ENCODE peak calls at places on chromosome 3, in four cellular contexts. O is KG1, B is naive B cell, Z is H1. V is an unnamed sample.

GRCh38 chr3:64163755-64164148 is 61.5 kb downstream of the PRICKLE2 start:
- DNase-seq in B (no peak), Z (no peak), O (no peak), V (no peak)

GRCh38 chr3:150255416-150255815 is 152.7 kb upstream of the TSC22D2 start:
- DNase-seq in Z (no peak), O (no peak), B (no peak), V (no peak)

GRCh38 chr3:187951452-187952190 is 202.3 kb upstream of the LPP start:
- DNase-seq in Z (no peak), B (no peak), O (peak), V (no peak)

GRCh38 chr3:171185359-171185758 is 158.8 kb upstream of the SLC2A2 start:
- DNase-seq in O (no peak), Z (no peak), B (no peak), V (no peak)

GRCh38 chr3:31754575-31755278 is 222.0 kb downstream of the STT3B start:
- DNase-seq in O (no peak), Z (no peak), B (no peak), V (no peak)

GRCh38 chr3:5138214-5138981 is 16.3 kb downstream of the ARL8B start:
- DNase-seq in Z (no peak), B (no peak), O (no peak), V (no peak)

GRCh38 chr3:46857485-46858341 is 5.5 kb downstream of the MYL3 start:
- DNase-seq in B (no peak), O (no peak), Z (no peak), V (no peak)

GRCh38 chr3:185175370-185175987 is 22.6 kb upstream of the C3orf70 start:
- DNase-seq in B (no peak), O (peak), Z (peak), V (peak)

GRCh38 chr3:30656624-30657141 is 50.3 kb downstream of the TGFBR2 start:
- DNase-seq in B (no peak), Z (no peak), O (no peak), V (no peak)

GRCh38 chr3:155102329-155102728 is 22.2 kb downstream of the MME start:
- DNase-seq in Z (no peak), B (no peak), O (no peak), V (no peak)

GRCh38 chr3:172656602-172657001 is 54.3 kb downstream of the NCEH1 start:
- DNase-seq in B (no peak), Z (no peak), O (no peak), V (no peak)

GRCh38 chr3:169774186-169774585 is 990 bp downstream of the MYNN start:
- DNase-seq in O (no peak), Z (no peak), B (no peak), V (no peak)

GRCh38 chr3:164851905-164852304 is 226.4 kb downstream of the SI start:
- DNase-seq in Z (no peak), B (no peak), O (no peak), V (no peak)

GRCh38 chr3:172520332-172520831 is 2.8 kb downstream of the TNFSF10 start:
- DNase-seq in O (no peak), B (no peak), Z (no peak), V (no peak)

GRCh38 chr3:42262525-42262924 is 3.5 kb downstream of the CCK start:
- DNase-seq in O (no peak), Z (no peak), B (no peak), V (no peak)

GRCh38 chr3:36417237-36417636 is 36.9 kb downstream of the STAC start:
- DNase-seq in B (no peak), O (no peak), Z (no peak), V (no peak)

V was measured in amygdala.